ENCODE peak calls at places on chromosomes 3 and 15, in ten cellular contexts. Z, I, S, Q, J, R, L, G, N and U are unnamed samples.

GRCh38 chr15:95162069-95162468 is 930.7 kb downstream of the MCTP2 start:
- DNase-seq in Z (no peak), I (no peak), S (no peak), Q (no peak), J (no peak), R (no peak), L (no peak), G (no peak), N (peak; percentile 73), U (no peak)

GRCh38 chr3:64740232-64740631 is 52.4 kb upstream of the ADAMTS9 start:
- DNase-seq in Z (peak; percentile 12), I (no peak), S (no peak), Q (no peak), J (peak; percentile 38), R (no peak), L (no peak), G (no peak), N (peak; percentile 41), U (no peak)

GRCh38 chr3:112136959-112137693 is 4.1 kb upstream of the GCSAM start:
- DNase-seq in Z (no peak), I (peak; percentile 83), S (no peak), Q (peak; percentile 15), J (no peak), R (peak; percentile 83), L (no peak), G (no peak), N (peak; percentile 34), U (peak; percentile 11)

GRCh38 chr3:170149016-170149415 is 32.5 kb downstream of the PHC3 start:
- DNase-seq in Z (no peak), I (no peak), S (no peak), Q (no peak), J (no peak), R (no peak), L (no peak), G (no peak), N (no peak), U (no peak)

GRCh38 chr15:70027518-70027917 is 70.2 kb downstream of the TLE3 start:
- DNase-seq in Z (no peak), I (no peak), S (no peak), Q (no peak), J (no peak), R (no peak), L (no peak), G (no peak), N (no peak), U (no peak)

GRCh38 chr15:67134577-67135492 is 69.4 kb downstream of the SMAD3 start:
- DNase-seq in Z (no peak), I (no peak), S (no peak), Q (no peak), J (peak; percentile 14), R (no peak), L (no peak), G (no peak), N (no peak), U (no peak)

GRCh38 chr15:62455441-62455921 is 290.4 kb upstream of the C2CD4B start:
- DNase-seq in Z (no peak), I (no peak), S (no peak), Q (no peak), J (no peak), R (no peak), L (no peak), G (no peak), N (peak; percentile 50), U (no peak)

GRCh38 chr15:73081321-73081958 is 29.2 kb downstream of the NEO1 start:
- DNase-seq in Z (peak; percentile 20), I (peak; percentile 85), S (no peak), Q (no peak), J (no peak), R (peak; percentile 81), L (no peak), G (no peak), N (peak; percentile 71), U (no peak)

GRCh38 chr15:73338058-73338457 is 30.7 kb downstream of the HCN4 start:
- DNase-seq in Z (no peak), I (peak; percentile 76), S (no peak), Q (no peak), J (no peak), R (no peak), L (no peak), G (no peak), N (no peak), U (no peak)

GRCh38 chr3:129627350-129628168 is 21.1 kb upstream of the PLXND1 start:
- DNase-seq in Z (peak; percentile 81), I (peak; percentile 97), S (peak; percentile 54), Q (peak; percentile 49), J (peak; percentile 75), R (peak; percentile 93), L (peak; percentile 36), G (peak; percentile 80), N (peak; percentile 75), U (peak; percentile 95)

GRCh38 chr15:83626171-83626802 is 27.6 kb upstream of the ADAMTSL3 start:
- DNase-seq in Z (no peak), I (no peak), S (no peak), Q (no peak), J (no peak), R (no peak), L (no peak), G (no peak), N (no peak), U (no peak)

GRCh38 chr15:55322452-55322851 is 3.4 kb downstream of the PIGB start:
- DNase-seq in Z (no peak), I (no peak), S (no peak), Q (no peak), J (no peak), R (no peak), L (no peak), G (no peak), N (no peak), U (no peak)

GRCh38 chr3:9787714-9788113 is 4.6 kb downstream of the TADA3 start:
- DNase-seq in Z (no peak), I (no peak), S (no peak), Q (no peak), J (no peak), R (no peak), L (no peak), G (no peak), N (peak; percentile 55), U (no peak)

GRCh38 chr3:129305592-129306091 is 27.0 kb downstream of the HMCES start:
- DNase-seq in Z (peak; percentile 78), I (peak; percentile 94), S (peak; percentile 62), Q (no peak), J (peak; percentile 90), R (no peak), L (no peak), G (no peak), N (peak; percentile 83), U (no peak)

GRCh38 chr3:181561605-181562031 is 150.1 kb upstream of the SOX2 start:
- DNase-seq in Z (no peak), I (peak; percentile 99), S (no peak), Q (no peak), J (no peak), R (no peak), L (no peak), G (no peak), N (no peak), U (no peak)

GRCh38 chr3:56864090-56864489 is 62.3 kb upstream of the ARHGEF3 start:
- DNase-seq in Z (no peak), I (no peak), S (no peak), Q (no peak), J (no peak), R (no peak), L (no peak), G (no peak), N (no peak), U (no peak)